ENCODE peak calls at places on chromosomes 7 and 10, in eight cellular contexts. One of them, this sample, is unnamed.

GRCh38 chr10:13969792-13970140 is 361.0 kb downstream of the FRMD4A start:
- DNase-seq in natural killer cell: no peak
- DNase-seq in H9: no peak
- DNase-seq in dorsolateral prefrontal cortex: no peak
- DNase-seq in spleen: no peak
- DNase-seq in neural crest cell: no peak
- DNase-seq in progenitor cell of endocrine pancreas: no peak
- DNase-seq in GM12865: peak
- DNase-seq in this sample: no peak

GRCh38 chr7:93941956-93942355 is 20.4 kb downstream of the GNG11 start:
- DNase-seq in spleen: no peak
- DNase-seq in dorsolateral prefrontal cortex: no peak
- DNase-seq in GM12865: no peak
- DNase-seq in natural killer cell: no peak
- DNase-seq in progenitor cell of endocrine pancreas: no peak
- DNase-seq in neural crest cell: no peak
- DNase-seq in H9: no peak
- DNase-seq in this sample: no peak

GRCh38 chr10:16901102-16901501 is 83.9 kb upstream of the RSU1 start:
- DNase-seq in dorsolateral prefrontal cortex: no peak
- DNase-seq in neural crest cell: no peak
- DNase-seq in natural killer cell: no peak
- DNase-seq in H9: peak
- DNase-seq in GM12865: no peak
- DNase-seq in progenitor cell of endocrine pancreas: no peak
- DNase-seq in spleen: no peak
- DNase-seq in this sample: no peak

GRCh38 chr7:22109761-22110160 is 164.1 kb upstream of the CDCA7L start:
- DNase-seq in GM12865: peak
- DNase-seq in progenitor cell of endocrine pancreas: no peak
- DNase-seq in spleen: no peak
- DNase-seq in dorsolateral prefrontal cortex: peak
- DNase-seq in neural crest cell: no peak
- DNase-seq in H9: peak
- DNase-seq in natural killer cell: no peak
- DNase-seq in this sample: no peak

GRCh38 chr7:76206633-76207032 is 4.9 kb downstream of the SRRM3 start:
- DNase-seq in neural crest cell: no peak
- DNase-seq in natural killer cell: no peak
- DNase-seq in GM12865: no peak
- DNase-seq in dorsolateral prefrontal cortex: peak
- DNase-seq in H9: no peak
- DNase-seq in spleen: no peak
- DNase-seq in progenitor cell of endocrine pancreas: no peak
- DNase-seq in this sample: no peak

GRCh38 chr10:70476249-70477035 is 2.1 kb upstream of the PALD1 start:
- DNase-seq in dorsolateral prefrontal cortex: no peak
- DNase-seq in neural crest cell: no peak
- DNase-seq in spleen: no peak
- DNase-seq in progenitor cell of endocrine pancreas: no peak
- DNase-seq in natural killer cell: no peak
- DNase-seq in GM12865: peak
- DNase-seq in H9: no peak
- DNase-seq in this sample: no peak

GRCh38 chr7:84678841-84679240 is 484.3 kb upstream of the SEMA3A start:
- DNase-seq in neural crest cell: no peak
- DNase-seq in dorsolateral prefrontal cortex: no peak
- DNase-seq in GM12865: no peak
- DNase-seq in progenitor cell of endocrine pancreas: no peak
- DNase-seq in natural killer cell: no peak
- DNase-seq in spleen: no peak
- DNase-seq in H9: no peak
- DNase-seq in this sample: no peak

GRCh38 chr7:79923953-79924352 is 210.7 kb upstream of the GNAI1 start:
- DNase-seq in GM12865: no peak
- DNase-seq in H9: no peak
- DNase-seq in spleen: no peak
- DNase-seq in progenitor cell of endocrine pancreas: no peak
- DNase-seq in natural killer cell: no peak
- DNase-seq in dorsolateral prefrontal cortex: no peak
- DNase-seq in neural crest cell: no peak
- DNase-seq in this sample: no peak

GRCh38 chr7:36145686-36146085 is 7.4 kb upstream of the EEPD1 start:
- DNase-seq in GM12865: no peak
- DNase-seq in natural killer cell: no peak
- DNase-seq in H9: no peak
- DNase-seq in dorsolateral prefrontal cortex: no peak
- DNase-seq in spleen: no peak
- DNase-seq in neural crest cell: no peak
- DNase-seq in progenitor cell of endocrine pancreas: no peak
- DNase-seq in this sample: no peak

GRCh38 chr7:151990567-151990966 is 34.3 kb downstream of the GALNTL5 start:
- DNase-seq in neural crest cell: no peak
- DNase-seq in spleen: no peak
- DNase-seq in GM12865: no peak
- DNase-seq in dorsolateral prefrontal cortex: no peak
- DNase-seq in natural killer cell: no peak
- DNase-seq in progenitor cell of endocrine pancreas: no peak
- DNase-seq in H9: no peak
- DNase-seq in this sample: no peak

GRCh38 chr7:99969298-99969697 is 6.5 kb downstream of the AZGP1 start:
- DNase-seq in dorsolateral prefrontal cortex: no peak
- DNase-seq in GM12865: no peak
- DNase-seq in neural crest cell: no peak
- DNase-seq in spleen: no peak
- DNase-seq in natural killer cell: no peak
- DNase-seq in H9: no peak
- DNase-seq in progenitor cell of endocrine pancreas: no peak
- DNase-seq in this sample: no peak

GRCh38 chr7:135239263-135239662 is 5.6 kb downstream of the STRA8 start:
- DNase-seq in neural crest cell: no peak
- DNase-seq in natural killer cell: no peak
- DNase-seq in GM12865: no peak
- DNase-seq in progenitor cell of endocrine pancreas: no peak
- DNase-seq in spleen: no peak
- DNase-seq in dorsolateral prefrontal cortex: no peak
- DNase-seq in H9: no peak
- DNase-seq in this sample: no peak

GRCh38 chr10:97297556-97298222 is 5.3 kb upstream of the ARHGAP19 start:
- DNase-seq in progenitor cell of endocrine pancreas: no peak
- DNase-seq in dorsolateral prefrontal cortex: no peak
- DNase-seq in neural crest cell: no peak
- DNase-seq in H9: no peak
- DNase-seq in natural killer cell: no peak
- DNase-seq in GM12865: no peak
- DNase-seq in spleen: no peak
- DNase-seq in this sample: no peak

GRCh38 chr7:96303686-96304443 is 18.0 kb downstream of the SLC25A13 start:
- DNase-seq in natural killer cell: no peak
- DNase-seq in spleen: no peak
- DNase-seq in GM12865: no peak
- DNase-seq in H9: no peak
- DNase-seq in progenitor cell of endocrine pancreas: no peak
- DNase-seq in dorsolateral prefrontal cortex: no peak
- DNase-seq in neural crest cell: no peak
- DNase-seq in this sample: no peak

DNA sequence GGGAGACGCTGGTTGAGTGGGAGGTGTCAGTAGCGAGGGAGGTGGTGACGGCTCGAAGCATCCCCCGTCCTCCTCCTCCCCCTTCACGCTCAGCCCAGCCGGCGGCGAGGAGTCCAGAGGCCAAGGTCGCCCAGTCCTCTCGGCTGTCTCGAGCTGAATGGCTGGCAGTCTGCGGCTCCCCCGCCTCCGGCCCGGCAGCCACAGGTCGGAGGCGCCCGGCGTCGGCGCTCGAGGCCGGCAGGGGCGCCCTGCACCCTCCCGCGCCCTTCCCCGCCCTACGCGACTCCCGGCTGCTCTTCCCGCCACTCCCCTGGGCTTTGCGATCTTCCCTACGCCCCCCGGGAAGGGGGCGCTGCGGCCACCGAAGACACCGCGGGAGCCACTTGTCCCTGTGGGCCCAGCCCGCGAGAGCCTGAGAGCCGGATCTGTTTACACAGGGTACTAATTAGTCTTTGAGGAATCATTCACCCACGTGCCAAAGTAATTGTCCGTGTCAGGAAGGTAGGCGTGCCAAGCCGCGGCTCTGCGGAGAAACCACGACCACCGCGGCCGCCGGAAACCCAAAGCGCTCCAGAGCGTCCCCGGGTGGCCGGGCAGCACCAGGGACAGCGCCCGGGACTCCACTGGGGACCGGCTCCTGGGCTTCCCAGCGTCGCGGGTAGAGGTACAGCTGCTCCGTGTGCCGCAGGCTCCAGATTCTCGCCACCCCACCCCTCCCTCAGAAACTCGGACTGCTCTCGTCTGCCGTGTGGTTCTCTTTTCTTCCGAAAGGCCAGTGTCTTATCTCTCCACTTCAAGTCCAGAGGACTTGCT is at the start of gene NXPH1:
- DNase-seq in GM12865: peak
- DNase-seq in dorsolateral prefrontal cortex: no peak
- DNase-seq in spleen: peak
- DNase-seq in natural killer cell: no peak
- DNase-seq in neural crest cell: peak
- DNase-seq in progenitor cell of endocrine pancreas: peak
- DNase-seq in H9: peak
- DNase-seq in this sample: no peak
- TF ChIP-seq CTCF in GM12865: no peak
- TF ChIP-seq CTCF in dorsolateral prefrontal cortex: no peak
- TF ChIP-seq CTCF in spleen: no peak
- TF ChIP-seq CTCF in natural killer cell: no peak
- TF ChIP-seq CTCF in neural crest cell: peak
- TF ChIP-seq CTCF in progenitor cell of endocrine pancreas: peak
- TF ChIP-seq CTCF in H9: peak
- TF ChIP-seq CTCF in this sample: no peak

DNA sequence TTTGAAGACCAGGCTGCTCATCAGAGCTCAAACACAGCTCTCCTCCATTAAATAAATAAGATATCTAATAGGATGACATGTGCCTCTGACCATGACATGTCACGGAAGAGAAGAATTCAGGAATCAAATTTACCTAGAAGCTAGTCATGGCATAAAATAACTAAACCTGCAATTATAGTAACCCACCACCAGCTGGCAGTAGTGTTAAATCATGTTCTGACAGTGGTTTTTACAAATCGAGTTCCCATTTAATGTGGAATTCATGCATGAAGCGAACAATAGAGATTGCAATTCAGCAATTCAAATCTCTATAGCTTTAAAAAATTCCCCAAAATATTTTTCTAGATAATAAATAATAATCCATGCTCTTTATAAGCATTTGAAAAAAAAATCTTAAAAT is 74.6 kb upstream of the IKZF1 start:
- DNase-seq in spleen: no peak
- DNase-seq in GM12865: peak
- DNase-seq in progenitor cell of endocrine pancreas: no peak
- DNase-seq in H9: no peak
- DNase-seq in natural killer cell: no peak
- DNase-seq in neural crest cell: no peak
- DNase-seq in dorsolateral prefrontal cortex: no peak
- DNase-seq in this sample: no peak
- TF ChIP-seq CTCF in spleen: peak
- TF ChIP-seq CTCF in GM12865: peak
- TF ChIP-seq CTCF in progenitor cell of endocrine pancreas: peak
- TF ChIP-seq CTCF in H9: peak
- TF ChIP-seq CTCF in natural killer cell: peak
- TF ChIP-seq CTCF in neural crest cell: peak
- TF ChIP-seq CTCF in dorsolateral prefrontal cortex: no peak
- TF ChIP-seq CTCF in this sample: no peak

DNA sequence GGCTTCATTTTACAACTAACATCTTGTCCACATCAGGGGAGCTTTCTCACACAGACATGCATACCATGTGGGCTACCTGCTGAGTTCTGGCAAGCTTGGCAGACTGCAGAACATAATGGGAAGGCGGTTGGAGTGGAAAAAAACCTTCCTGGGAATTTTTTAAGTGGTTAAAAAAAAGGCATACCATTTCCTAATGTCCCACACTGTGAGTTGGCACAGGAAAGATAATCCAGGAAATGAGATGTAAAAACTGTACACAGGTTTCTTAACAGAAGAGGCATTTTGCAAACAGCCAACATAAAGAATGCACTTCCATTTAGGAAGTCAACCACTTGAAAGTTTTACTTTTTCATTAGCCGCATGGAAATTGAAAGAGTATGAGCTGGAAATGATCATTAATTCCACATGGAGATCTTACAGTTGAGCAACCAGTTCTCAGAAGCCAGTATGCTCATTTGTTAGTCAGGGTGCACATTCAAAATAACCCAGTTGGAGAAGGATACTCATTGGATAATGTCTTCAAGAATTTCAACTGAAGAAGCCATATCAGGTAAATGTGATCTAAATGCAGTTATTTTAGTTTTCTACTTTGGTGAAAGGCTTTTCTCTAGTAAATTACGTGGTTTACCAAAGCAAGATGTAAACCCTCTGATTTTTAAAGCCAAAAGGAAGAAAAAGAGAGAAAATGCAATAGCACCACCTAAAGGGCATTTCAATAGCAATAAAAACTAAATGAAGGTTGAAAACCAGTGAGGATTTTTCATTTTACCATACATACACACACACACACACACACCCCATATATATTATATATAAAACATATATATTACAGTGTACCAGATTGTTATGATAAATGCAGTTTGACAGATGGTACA is 194.0 kb downstream of the TAX1BP1 start:
- DNase-seq in GM12865: no peak
- DNase-seq in H9: no peak
- DNase-seq in natural killer cell: no peak
- DNase-seq in dorsolateral prefrontal cortex: no peak
- DNase-seq in spleen: no peak
- DNase-seq in neural crest cell: no peak
- DNase-seq in progenitor cell of endocrine pancreas: no peak
- DNase-seq in this sample: no peak
- TF ChIP-seq CTCF in GM12865: peak
- TF ChIP-seq CTCF in H9: peak
- TF ChIP-seq CTCF in natural killer cell: peak
- TF ChIP-seq CTCF in dorsolateral prefrontal cortex: peak
- TF ChIP-seq CTCF in spleen: no peak
- TF ChIP-seq CTCF in neural crest cell: peak
- TF ChIP-seq CTCF in progenitor cell of endocrine pancreas: peak
- TF ChIP-seq CTCF in this sample: no peak

DNA sequence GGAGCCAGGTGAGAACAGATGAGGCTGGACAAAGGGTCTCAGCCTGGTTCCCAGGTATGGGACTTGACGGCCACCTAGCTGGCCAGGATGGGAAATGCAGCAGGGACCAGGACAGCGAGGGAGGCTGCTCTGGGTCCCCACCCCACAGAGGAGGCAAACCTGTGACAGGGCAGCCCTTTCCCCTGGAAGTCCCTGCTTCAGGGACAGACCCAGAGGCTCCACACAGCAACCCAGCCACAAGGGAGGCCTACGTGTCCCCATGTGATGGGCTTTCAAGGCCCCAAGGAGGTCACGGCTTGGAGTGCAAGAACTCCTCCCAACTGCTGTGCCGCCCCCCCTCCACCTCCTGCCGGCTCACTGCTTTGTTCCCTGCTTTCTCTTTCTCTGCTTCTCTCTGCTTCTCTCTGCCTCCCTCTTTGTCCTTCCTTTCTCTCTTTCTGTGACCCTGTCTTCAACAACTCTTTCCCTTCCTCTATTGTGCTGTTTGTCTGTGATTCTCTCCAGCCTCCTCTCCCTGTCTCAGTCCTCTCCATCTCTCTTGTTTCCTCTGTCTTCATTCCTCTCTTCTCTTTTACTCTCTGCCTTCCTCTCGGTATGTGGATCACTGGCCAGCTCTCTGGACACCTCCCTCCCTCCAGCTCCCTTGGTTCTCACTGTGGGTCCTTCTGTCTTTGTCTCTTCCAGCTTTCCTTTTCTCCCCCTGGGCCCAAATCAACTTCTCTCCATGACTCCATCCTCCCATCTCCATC is 9.6 kb upstream of the EIF5AL1 start:
- DNase-seq in neural crest cell: no peak
- DNase-seq in natural killer cell: no peak
- DNase-seq in GM12865: no peak
- DNase-seq in progenitor cell of endocrine pancreas: peak
- DNase-seq in dorsolateral prefrontal cortex: no peak
- DNase-seq in H9: peak
- DNase-seq in spleen: no peak
- DNase-seq in this sample: no peak
- TF ChIP-seq CTCF in neural crest cell: peak
- TF ChIP-seq CTCF in natural killer cell: no peak
- TF ChIP-seq CTCF in GM12865: peak
- TF ChIP-seq CTCF in progenitor cell of endocrine pancreas: peak
- TF ChIP-seq CTCF in dorsolateral prefrontal cortex: no peak
- TF ChIP-seq CTCF in H9: peak
- TF ChIP-seq CTCF in spleen: no peak
- TF ChIP-seq CTCF in this sample: no peak

This sample was measured in activated B cell treated with CpG ODN at 0.5 μM for 24 hours.